ENCODE peak calls at places on chromosomes 16 and 17, in five cellular contexts. T, Z, B, C and L are unnamed samples.

GRCh38 chr16:58859958-58860669 is 126.0 kb upstream of the GOT2 start:
- DNase-seq in Z (no peak), C (no peak), T (no peak), B (no peak), L (no peak)

GRCh38 chr16:52182840-52183239 is 364.1 kb downstream of the TOX3 start:
- DNase-seq in C (no peak), Z (no peak), T (no peak), B (no peak), L (no peak)

GRCh38 chr17:42076797-42077559 is 21.3 kb downstream of the ZNF385C start:
- DNase-seq in B (no peak), Z (no peak), C (no peak), T (no peak), L (no peak)

GRCh38 chr16:10668322-10669045 is 26.2 kb downstream of the TEKT5 start:
- DNase-seq in B (peak), Z (peak), T (no peak), C (no peak), L (no peak)

GRCh38 chr17:38420518-38420917 is 7.7 kb upstream of the ARHGAP23 start:
- DNase-seq in B (no peak), T (no peak), Z (peak), C (no peak), L (no peak)

GRCh38 chr17:77834170-77835115 is 124.1 kb upstream of the TNRC6C start:
- DNase-seq in C (no peak), Z (peak), B (peak), T (peak), L (peak)

GRCh38 chr17:76219670-76220383 is 20.5 kb downstream of the RNF157 start:
- DNase-seq in T (no peak), C (no peak), Z (no peak), B (no peak), L (no peak)

GRCh38 chr16:87724490-87725291 is 41.1 kb downstream of the KLHDC4 start:
- DNase-seq in Z (no peak), B (no peak), C (peak), T (no peak), L (no peak)

GRCh38 chr16:49539758-49540157 is 166.2 kb downstream of the C16orf78 start:
- DNase-seq in T (no peak), C (no peak), B (no peak), Z (no peak), L (no peak)

GRCh38 chr17:31488264-31488981 is 96.9 kb downstream of the RAB11FIP4 start:
- DNase-seq in B (no peak), T (no peak), C (no peak), Z (no peak), L (no peak)

GRCh38 chr17:68356520-68356919 is 65.2 kb downstream of the ARSG start:
- DNase-seq in B (peak), Z (no peak), T (peak), C (no peak), L (peak)

GRCh38 chr17:81101614-81102306 is 63.5 kb upstream of the PVALEF start:
- DNase-seq in Z (peak), B (peak), C (peak), T (peak), L (peak)

GRCh38 chr17:31095239-31096105 is 695 bp downstream of the NF1 start:
- DNase-seq in Z (peak), B (peak), C (peak), T (peak), L (peak)

GRCh38 chr17:42754782-42755181 is 6.2 kb upstream of the RAMP2 start:
- DNase-seq in Z (no peak), C (no peak), B (no peak), T (no peak), L (no peak)

GRCh38 chr17:17156511-17156910 is 49.6 kb downstream of the PLD6 start:
- DNase-seq in Z (no peak), T (no peak), C (no peak), B (no peak), L (no peak)

GRCh38 chr16:12062343-12063003 is 85.9 kb downstream of the SNX29 start:
- DNase-seq in B (no peak), T (no peak), Z (no peak), C (no peak), L (no peak)

GRCh38 chr16:74224828-74225227 is 71.8 kb upstream of the PSMD7 start:
- DNase-seq in C (no peak), T (no peak), B (no peak), Z (no peak), L (no peak)

GRCh38 chr16:53695070-53695469 is 8.6 kb downstream of the RPGRIP1L start:
- DNase-seq in B (no peak), Z (no peak), C (no peak), T (no peak), L (no peak)